ENCODE peak calls at places on chromosome 9, in five cellular contexts. One of them, this sample, is unnamed.

GRCh38 chr9:6645153-6646027 is at the start of gene GLDC:
- DNase-seq in central memory CD4-positive, alpha-beta T cell: peak
- DNase-seq in AML-193: no peak
- DNase-seq in memory B cell: peak
- DNase-seq in adipocyte: peak
- DNase-seq in this sample: peak

GRCh38 chr9:123382659-123383511 is 26.9 kb downstream of the CRB2 start:
- DNase-seq in central memory CD4-positive, alpha-beta T cell: no peak
- DNase-seq in AML-193: no peak
- DNase-seq in memory B cell: no peak
- DNase-seq in adipocyte: no peak
- DNase-seq in this sample: no peak

GRCh38 chr9:87035868-87036267 is 88.6 kb upstream of the GAS1 start:
- DNase-seq in central memory CD4-positive, alpha-beta T cell: no peak
- DNase-seq in AML-193: no peak
- DNase-seq in memory B cell: no peak
- DNase-seq in adipocyte: no peak
- DNase-seq in this sample: no peak

GRCh38 chr9:131407717-131408195 is 13.9 kb downstream of the PRRC2B start:
- DNase-seq in central memory CD4-positive, alpha-beta T cell: peak
- DNase-seq in AML-193: no peak
- DNase-seq in memory B cell: no peak
- DNase-seq in adipocyte: peak
- DNase-seq in this sample: no peak

GRCh38 chr9:75087279-75087823 is 604 bp downstream of the NMRK1 start:
- DNase-seq in central memory CD4-positive, alpha-beta T cell: peak
- DNase-seq in AML-193: no peak
- DNase-seq in memory B cell: peak
- DNase-seq in adipocyte: peak
- DNase-seq in this sample: peak

GRCh38 chr9:93684806-93685553 is 108.6 kb downstream of the PHF2 start:
- DNase-seq in central memory CD4-positive, alpha-beta T cell: no peak
- DNase-seq in AML-193: no peak
- DNase-seq in memory B cell: no peak
- DNase-seq in adipocyte: peak
- DNase-seq in this sample: no peak

GRCh38 chr9:121921444-121921843 is 171.7 kb downstream of the TTLL11 start:
- DNase-seq in central memory CD4-positive, alpha-beta T cell: no peak
- DNase-seq in AML-193: no peak
- DNase-seq in memory B cell: no peak
- DNase-seq in adipocyte: no peak
- DNase-seq in this sample: no peak

GRCh38 chr9:133691191-133691590 is 47.0 kb downstream of the SARDH start:
- DNase-seq in central memory CD4-positive, alpha-beta T cell: no peak
- DNase-seq in AML-193: no peak
- DNase-seq in memory B cell: no peak
- DNase-seq in adipocyte: no peak
- DNase-seq in this sample: no peak

GRCh38 chr9:130696139-130696650 is 2.6 kb downstream of the EXOSC2 start:
- DNase-seq in central memory CD4-positive, alpha-beta T cell: no peak
- DNase-seq in AML-193: no peak
- DNase-seq in memory B cell: no peak
- DNase-seq in adipocyte: no peak
- DNase-seq in this sample: no peak

GRCh38 chr9:131153585-131153984 is 28.2 kb downstream of the NUP214 start:
- DNase-seq in central memory CD4-positive, alpha-beta T cell: no peak
- DNase-seq in AML-193: no peak
- DNase-seq in memory B cell: no peak
- DNase-seq in adipocyte: no peak
- DNase-seq in this sample: no peak

GRCh38 chr9:20835364-20836286 is 151.6 kb downstream of the FOCAD start:
- DNase-seq in central memory CD4-positive, alpha-beta T cell: no peak
- DNase-seq in AML-193: no peak
- DNase-seq in memory B cell: no peak
- DNase-seq in adipocyte: peak
- DNase-seq in this sample: no peak

GRCh38 chr9:19551124-19551929 is 142.5 kb downstream of the ACER2 start:
- DNase-seq in central memory CD4-positive, alpha-beta T cell: no peak
- DNase-seq in AML-193: no peak
- DNase-seq in memory B cell: no peak
- DNase-seq in adipocyte: no peak
- DNase-seq in this sample: no peak

GRCh38 chr9:121246821-121247511 is 21.0 kb upstream of the GSN start:
- DNase-seq in central memory CD4-positive, alpha-beta T cell: no peak
- DNase-seq in AML-193: no peak
- DNase-seq in memory B cell: no peak
- DNase-seq in adipocyte: peak
- DNase-seq in this sample: no peak

GRCh38 chr9:135413086-135413375 is 66.6 kb upstream of the PPP1R26 start:
- DNase-seq in central memory CD4-positive, alpha-beta T cell: no peak
- DNase-seq in AML-193: no peak
- DNase-seq in memory B cell: no peak
- DNase-seq in adipocyte: no peak
- DNase-seq in this sample: no peak

GRCh38 chr9:98491778-98492177 is 217.0 kb downstream of the GABBR2 start:
- DNase-seq in central memory CD4-positive, alpha-beta T cell: no peak
- DNase-seq in AML-193: no peak
- DNase-seq in memory B cell: no peak
- DNase-seq in adipocyte: peak
- DNase-seq in this sample: no peak

GRCh38 chr9:22238809-22239684 is 207.6 kb upstream of the DMRTA1 start:
- DNase-seq in central memory CD4-positive, alpha-beta T cell: no peak
- DNase-seq in AML-193: peak
- DNase-seq in memory B cell: no peak
- DNase-seq in adipocyte: peak
- DNase-seq in this sample: no peak

GRCh38 chr9:129270903-129271431 is 92.9 kb upstream of the IER5L start:
- DNase-seq in central memory CD4-positive, alpha-beta T cell: no peak
- DNase-seq in AML-193: no peak
- DNase-seq in memory B cell: no peak
- DNase-seq in adipocyte: peak
- DNase-seq in this sample: no peak

GRCh38 chr9:14326264-14326826 is 12.4 kb upstream of the NFIB start:
- DNase-seq in central memory CD4-positive, alpha-beta T cell: no peak
- DNase-seq in AML-193: no peak
- DNase-seq in memory B cell: no peak
- DNase-seq in adipocyte: peak
- DNase-seq in this sample: no peak

GRCh38 chr9:121783523-121784507 is 132.4 kb downstream of the DAB2IP start:
- DNase-seq in central memory CD4-positive, alpha-beta T cell: no peak
- DNase-seq in AML-193: no peak
- DNase-seq in memory B cell: no peak
- DNase-seq in adipocyte: no peak
- DNase-seq in this sample: peak

GRCh38 chr9:33393581-33393980 is 8.8 kb downstream of the AQP7 start:
- DNase-seq in central memory CD4-positive, alpha-beta T cell: no peak
- DNase-seq in AML-193: no peak
- DNase-seq in memory B cell: no peak
- DNase-seq in adipocyte: no peak
- DNase-seq in this sample: no peak

GRCh38 chr9:14203366-14204056 is 110.4 kb downstream of the NFIB start:
- DNase-seq in central memory CD4-positive, alpha-beta T cell: no peak
- DNase-seq in AML-193: no peak
- DNase-seq in memory B cell: no peak
- DNase-seq in adipocyte: no peak
- DNase-seq in this sample: peak

GRCh38 chr9:95620296-95620695 is 103.5 kb upstream of the PTCH1 start:
- DNase-seq in central memory CD4-positive, alpha-beta T cell: no peak
- DNase-seq in AML-193: no peak
- DNase-seq in memory B cell: no peak
- DNase-seq in adipocyte: no peak
- DNase-seq in this sample: no peak

GRCh38 chr9:93132946-93133640 is 958 bp downstream of the NINJ1 start:
- DNase-seq in central memory CD4-positive, alpha-beta T cell: no peak
- DNase-seq in AML-193: no peak
- DNase-seq in memory B cell: no peak
- DNase-seq in adipocyte: peak
- DNase-seq in this sample: no peak